ENCODE peak calls at places on chromosomes 16 and 17, in four cellular contexts. Q, G, B and N are unnamed samples.

GRCh38 chr17:61605692-61606091 is 14.7 kb upstream of the NACA2 start:
- DNase-seq in Q (no peak), G (no peak), B (no peak), N (no peak)

GRCh38 chr17:19381741-19382444 is 3.6 kb downstream of the MAPK7 start:
- DNase-seq in Q (no peak), G (no peak), B (no peak), N (no peak)

GRCh38 chr17:75069783-75070182 is 18.0 kb upstream of the SLC16A5 start:
- DNase-seq in Q (no peak), G (no peak), B (no peak), N (peak; percentile 36)

GRCh38 chr16:69928856-69929400 is 22.2 kb upstream of the CLEC18A start:
- DNase-seq in Q (no peak), G (no peak), B (no peak), N (no peak)

GRCh38 chr17:43006639-43007551 is at the start of gene IFI35:
- DNase-seq in Q (peak; percentile 65), G (peak; percentile 93), B (peak; percentile 90), N (peak; percentile 83)

GRCh38 chr16:49928176-49928892 is 72.4 kb upstream of the ZNF423 start:
- DNase-seq in Q (no peak), G (no peak), B (no peak), N (no peak)

GRCh38 chr17:78092794-78093324 is 35.7 kb downstream of the TMC6 start:
- DNase-seq in Q (no peak), G (no peak), B (no peak), N (no peak)

GRCh38 chr16:74607310-74607966 is 524 bp upstream of the GLG1 start:
- DNase-seq in Q (no peak), G (no peak), B (no peak), N (no peak)

GRCh38 chr17:36602924-36603384 is 1.6 kb downstream of the MRM1 start:
- DNase-seq in Q (peak; percentile 57), G (peak; percentile 68), B (peak; percentile 74), N (peak; percentile 71)

GRCh38 chr16:9966569-9967157 is 215.6 kb downstream of the GRIN2A start:
- DNase-seq in Q (no peak), G (no peak), B (peak; percentile 1), N (peak; percentile 47)

GRCh38 chr16:9965079-9965478 is 217.1 kb downstream of the GRIN2A start:
- DNase-seq in Q (no peak), G (no peak), B (no peak), N (no peak)

GRCh38 chr16:9970796-9971195 is 211.4 kb downstream of the GRIN2A start:
- DNase-seq in Q (no peak), G (no peak), B (no peak), N (no peak)

GRCh38 chr16:9971907-9972306 is 210.3 kb downstream of the GRIN2A start:
- DNase-seq in Q (no peak), G (no peak), B (no peak), N (no peak)

DNA sequence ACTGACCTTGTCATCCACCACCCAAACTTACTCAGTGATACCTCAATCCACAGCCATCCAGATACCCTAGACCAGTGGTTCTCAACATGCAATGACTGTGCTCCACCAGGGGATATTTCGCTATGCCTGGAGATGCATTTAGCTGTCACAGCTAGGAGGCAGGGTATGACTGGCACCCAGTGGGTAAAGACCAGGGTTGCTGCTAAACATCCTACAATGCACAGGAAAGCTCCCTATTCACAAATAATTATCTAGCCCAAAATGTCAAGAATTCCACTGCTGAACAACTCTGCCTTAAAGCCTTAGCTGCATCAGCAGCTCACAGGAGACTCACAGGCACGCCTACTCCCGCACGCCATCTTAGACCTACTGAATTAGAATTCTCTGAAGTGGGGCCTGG is 212.6 kb downstream of the GRIN2A start:
- DNase-seq in Q (no peak), G (no peak), B (no peak), N (peak; percentile 1)
- TF ChIP-seq CTCF in Q (no peak), G (no peak), B (no peak), N (no peak)

GRCh38 chr17:76515291-76515949 is 14.2 kb upstream of the RHBDF2 start:
- DNase-seq in Q (no peak), G (peak; percentile 72), B (peak; percentile 79), N (peak; percentile 99)
- H3K4me3 ChIP-seq in Q (no peak overlapping the region), G (no peak overlapping the region), B (no peak overlapping the region), N (no peak overlapping the region)

GRCh38 chr16:85979605-85980004 is 80.6 kb downstream of the IRF8 start:
- DNase-seq in Q (no peak), G (peak; percentile 64), B (no peak), N (no peak)
- TF ChIP-seq CTCF in Q (no peak), G (peak; percentile 41), B (no peak), N (no peak)

GRCh38 chr16:64158941-64159588 is 962.8 kb downstream of the CDH11 start:
- DNase-seq in Q (no peak), G (no peak), B (no peak), N (no peak)
- H3K4me3 ChIP-seq in Q (no peak overlapping the region), G (no peak overlapping the region), B (no peak overlapping the region), N (no peak overlapping the region)